ENCODE peak calls at places on chromosomes 12 and 14, in nine cellular contexts. W is tibial nerve, Q is ovary, X is right lobe of liver, T is A549, P is heart left ventricle, E is erythroblast, D is HCT116, K is uterus. S is an unnamed sample.

GRCh38 chr12:131084341-131085011 is 130.8 kb downstream of the ADGRD1 start:
- DNase-seq in W (no peak), Q (peak; percentile 12), X (no peak), T (no peak), P (no peak), E (no peak), D (no peak), K (peak; percentile 3), S (no peak)

GRCh38 chr14:75726326-75726725 is 65.3 kb downstream of the TTLL5 start:
- DNase-seq in W (no peak), Q (no peak), X (no peak), T (no peak), P (no peak), E (no peak), D (no peak), K (no peak), S (no peak)

GRCh38 chr12:2057793-2058408 is 5.1 kb downstream of the CACNA1C start:
- DNase-seq in W (no peak), Q (no peak), X (no peak), T (no peak), P (no peak), E (no peak), D (no peak), K (no peak), S (no peak)

GRCh38 chr12:47408171-47408871 is 297.5 kb downstream of the RPAP3 start:
- DNase-seq in W (no peak), Q (no peak), X (no peak), T (peak; percentile 22), P (no peak), E (peak; percentile 21), D (peak; percentile 19), K (no peak), S (no peak)

GRCh38 chr14:34457186-34457585 is 4.9 kb downstream of the SPTSSA start:
- DNase-seq in W (no peak), Q (no peak), X (no peak), T (no peak), P (no peak), E (no peak), D (no peak), K (no peak), S (no peak)

GRCh38 chr14:61183486-61183885 is 97.7 kb downstream of the TMEM30B start:
- DNase-seq in W (no peak), Q (no peak), X (no peak), T (no peak), P (no peak), E (no peak), D (no peak), K (no peak), S (no peak)

GRCh38 chr12:49636979-49637378 is 13.6 kb downstream of the PRPF40B start:
- DNase-seq in W (peak; percentile 73), Q (peak; percentile 78), X (no peak), T (peak; percentile 81), P (peak; percentile 53), E (peak; percentile 77), D (peak; percentile 22), K (peak; percentile 75), S (no peak)

GRCh38 chr14:53331247-53331646 is 178.1 kb upstream of the DDHD1 start:
- DNase-seq in W (no peak), Q (no peak), X (no peak), T (no peak), P (no peak), E (no peak), D (no peak), K (no peak), S (no peak)

GRCh38 chr14:49908433-49908782 is 15.5 kb downstream of the ARF6 start:
- DNase-seq in W (no peak), Q (no peak), X (no peak), T (peak; percentile 33), P (no peak), E (no peak), D (no peak), K (no peak), S (no peak)

GRCh38 chr12:123991402-123991951 is 18.5 kb downstream of the ZNF664 start:
- DNase-seq in W (no peak), Q (no peak), X (no peak), T (no peak), P (no peak), E (peak; percentile 85), D (no peak), K (no peak), S (no peak)

GRCh38 chr14:65332141-65332871 is 80.2 kb upstream of the FUT8 start:
- DNase-seq in W (no peak), Q (no peak), X (no peak), T (no peak), P (no peak), E (no peak), D (no peak), K (no peak), S (no peak)

GRCh38 chr14:103708750-103709187 is 6.5 kb downstream of the XRCC3 start:
- DNase-seq in W (no peak), Q (no peak), X (no peak), T (no peak), P (no peak), E (no peak), D (no peak), K (no peak), S (no peak)

GRCh38 chr14:24289649-24290283 is 9.8 kb downstream of the DHRS1 start:
- DNase-seq in W (no peak), Q (no peak), X (no peak), T (no peak), P (no peak), E (no peak), D (no peak), K (no peak), S (no peak)

GRCh38 chr14:72715215-72715909 is 178.5 kb downstream of the DPF3 start:
- DNase-seq in W (no peak), Q (no peak), X (no peak), T (no peak), P (peak; percentile 82), E (no peak), D (no peak), K (no peak), S (no peak)

GRCh38 chr12:129877383-129877782 is 26.4 kb downstream of the TMEM132D start:
- DNase-seq in W (no peak), Q (no peak), X (no peak), T (no peak), P (no peak), E (no peak), D (no peak), K (no peak), S (no peak)

GRCh38 chr14:100666403-100666802 is 60.3 kb upstream of the DLK1 start:
- DNase-seq in W (no peak), Q (no peak), X (no peak), T (no peak), P (no peak), E (no peak), D (no peak), K (no peak), S (no peak)

GRCh38 chr12:131671276-131671675 is 39.6 kb upstream of the SFSWAP start:
- DNase-seq in W (no peak), Q (no peak), X (no peak), T (no peak), P (no peak), E (no peak), D (no peak), K (no peak), S (no peak)

GRCh38 chr12:62123721-62124203 is 136.4 kb upstream of the USP15 start:
- DNase-seq in W (peak; percentile 28), Q (peak; percentile 41), X (no peak), T (peak; percentile 11), P (no peak), E (peak; percentile 68), D (peak; percentile 49), K (no peak), S (no peak)

GRCh38 chr12:89414851-89415250 is 62.5 kb upstream of the DUSP6 start:
- DNase-seq in W (no peak), Q (no peak), X (no peak), T (no peak), P (no peak), E (no peak), D (no peak), K (no peak), S (no peak)

GRCh38 chr12:18382486-18382885 is 121.2 kb downstream of the PIK3C2G start:
- DNase-seq in W (no peak), Q (no peak), X (no peak), T (no peak), P (no peak), E (no peak), D (no peak), K (no peak), S (no peak)
- TF ChIP-seq POLR2A in W (no peak), Q (no peak), X (no peak), T (no peak), P (no peak), E (no peak), D (no peak), K (no peak), S (no peak)

GRCh38 chr12:121857322-121858246 is 1.1 kb downstream of the HPD start:
- DNase-seq in W (no peak), Q (no peak), X (peak; percentile 65), T (no peak), P (no peak), E (peak; percentile 63), D (no peak), K (no peak), S (no peak)

GRCh38 chr12:121860257-121860656 is 1.6 kb upstream of the HPD start:
- DNase-seq in W (no peak), Q (no peak), X (peak; percentile 52), T (no peak), P (no peak), E (peak; percentile 58), D (no peak), K (no peak), S (no peak)

GRCh38 chr12:121858318-121858661 is 369 bp downstream of the HPD start:
- DNase-seq in W (no peak), Q (no peak), X (no peak), T (no peak), P (no peak), E (no peak), D (no peak), K (no peak), S (no peak)

GRCh38 chr12:121861549-121862254 is 3.0 kb upstream of the HPD start:
- DNase-seq in W (no peak), Q (no peak), X (no peak), T (no peak), P (no peak), E (peak; percentile 59), D (no peak), K (no peak), S (no peak)

GRCh38 chr12:121858662-121859572 is at the start of gene HPD:
- DNase-seq in W (peak; percentile 77), Q (peak; percentile 86), X (peak; percentile 91), T (no peak), P (peak; percentile 80), E (no peak), D (no peak), K (peak; percentile 88), S (no peak)
- TF ChIP-seq POLR2A in W (no peak), Q (peak; percentile 18), X (peak; percentile 69), T (no peak), P (no peak), E (no peak), D (no peak), K (no peak), S (no peak)

GRCh38 chr12:10211975-10212622 is 578 bp upstream of the GABARAPL1 start:
- DNase-seq in W (peak; percentile 92), Q (peak; percentile 98), X (peak; percentile 98), T (peak; percentile 98), P (peak; percentile 99), E (peak; percentile 98), D (peak; percentile 96), K (peak; percentile 98), S (peak; percentile 49)
- TF ChIP-seq POLR2A in W (peak; percentile 62), Q (peak; percentile 52), X (peak; percentile 73), T (no peak), P (no peak), E (peak; percentile 74), D (no peak), K (peak; percentile 67), S (peak; percentile 93)

GRCh38 chr12:96427269-96427729 is 27.1 kb upstream of the CDK17 start:
- DNase-seq in W (peak; percentile 47), Q (peak; percentile 30), X (peak; percentile 48), T (peak; percentile 55), P (peak; percentile 84), E (no peak), D (peak; percentile 54), K (peak; percentile 85), S (no peak)
- TF ChIP-seq POLR2A in W (no peak), Q (no peak), X (no peak), T (no peak), P (no peak), E (no peak), D (no peak), K (peak; percentile 29), S (no peak)

S was measured in esophagus squamous epithelium.